ENCODE peak calls at places on chromosomes 2 and 18, in four cellular contexts. One of them, this sample, is unnamed.

GRCh38 chr2:70380621-70381020 is 78.8 kb upstream of the FAM136A start:
- DNase-seq in T-helper 22 cell: no peak
- DNase-seq in fibroblast of mammary gland: no peak
- DNase-seq in activated CD4-positive, alpha-beta T cell treated with anti-CD3 and anti-CD28 coated beads, Interleukin-2, amount 50 U/mL, for 24 hours: no peak
- DNase-seq in this sample: no peak

GRCh38 chr2:95056461-95057459 is 31.3 kb downstream of the MAL start:
- DNase-seq in T-helper 22 cell: no peak
- DNase-seq in fibroblast of mammary gland: no peak
- DNase-seq in activated CD4-positive, alpha-beta T cell treated with anti-CD3 and anti-CD28 coated beads, Interleukin-2, amount 50 U/mL, for 24 hours: no peak
- DNase-seq in this sample: no peak

GRCh38 chr18:33264566-33264965 is 176.0 kb downstream of the CCDC178 start:
- DNase-seq in activated CD4-positive, alpha-beta T cell treated with anti-CD3 and anti-CD28 coated beads, Interleukin-2, amount 50 U/mL, for 24 hours: no peak
- DNase-seq in T-helper 22 cell: no peak
- DNase-seq in fibroblast of mammary gland: peak
- DNase-seq in this sample: no peak

GRCh38 chr2:11899264-11899818 is 152.9 kb downstream of the LPIN1 start:
- DNase-seq in fibroblast of mammary gland: peak
- DNase-seq in T-helper 22 cell: no peak
- DNase-seq in activated CD4-positive, alpha-beta T cell treated with anti-CD3 and anti-CD28 coated beads, Interleukin-2, amount 50 U/mL, for 24 hours: no peak
- DNase-seq in this sample: no peak

GRCh38 chr2:169480079-169480465 is 778 bp downstream of the BBS5 start:
- DNase-seq in activated CD4-positive, alpha-beta T cell treated with anti-CD3 and anti-CD28 coated beads, Interleukin-2, amount 50 U/mL, for 24 hours: no peak
- DNase-seq in fibroblast of mammary gland: peak
- DNase-seq in T-helper 22 cell: no peak
- DNase-seq in this sample: no peak

GRCh38 chr2:80068068-80068467 is 236.5 kb downstream of the LRRTM1 start:
- DNase-seq in activated CD4-positive, alpha-beta T cell treated with anti-CD3 and anti-CD28 coated beads, Interleukin-2, amount 50 U/mL, for 24 hours: no peak
- DNase-seq in T-helper 22 cell: no peak
- DNase-seq in fibroblast of mammary gland: no peak
- DNase-seq in this sample: no peak

GRCh38 chr2:39994151-39994550 is 215.1 kb upstream of the THUMPD2 start:
- DNase-seq in activated CD4-positive, alpha-beta T cell treated with anti-CD3 and anti-CD28 coated beads, Interleukin-2, amount 50 U/mL, for 24 hours: no peak
- DNase-seq in T-helper 22 cell: no peak
- DNase-seq in fibroblast of mammary gland: peak
- DNase-seq in this sample: no peak

GRCh38 chr2:240293865-240294461 is 141.5 kb upstream of the GPC1 start:
- DNase-seq in fibroblast of mammary gland: no peak
- DNase-seq in T-helper 22 cell: no peak
- DNase-seq in activated CD4-positive, alpha-beta T cell treated with anti-CD3 and anti-CD28 coated beads, Interleukin-2, amount 50 U/mL, for 24 hours: no peak
- DNase-seq in this sample: no peak

GRCh38 chr2:59680863-59681262 is 872.6 kb downstream of the BCL11A start:
- DNase-seq in activated CD4-positive, alpha-beta T cell treated with anti-CD3 and anti-CD28 coated beads, Interleukin-2, amount 50 U/mL, for 24 hours: no peak
- DNase-seq in fibroblast of mammary gland: no peak
- DNase-seq in T-helper 22 cell: no peak
- DNase-seq in this sample: no peak

GRCh38 chr2:7666561-7667259 is 749.5 kb downstream of the RNF144A start:
- DNase-seq in T-helper 22 cell: no peak
- DNase-seq in activated CD4-positive, alpha-beta T cell treated with anti-CD3 and anti-CD28 coated beads, Interleukin-2, amount 50 U/mL, for 24 hours: no peak
- DNase-seq in fibroblast of mammary gland: no peak
- DNase-seq in this sample: no peak

GRCh38 chr2:15048000-15048399 is 415.5 kb downstream of the LRATD1 start:
- DNase-seq in fibroblast of mammary gland: no peak
- DNase-seq in activated CD4-positive, alpha-beta T cell treated with anti-CD3 and anti-CD28 coated beads, Interleukin-2, amount 50 U/mL, for 24 hours: no peak
- DNase-seq in T-helper 22 cell: no peak
- DNase-seq in this sample: no peak

GRCh38 chr2:212646698-212647097 is 108.1 kb upstream of the ERBB4 start:
- DNase-seq in fibroblast of mammary gland: peak
- DNase-seq in activated CD4-positive, alpha-beta T cell treated with anti-CD3 and anti-CD28 coated beads, Interleukin-2, amount 50 U/mL, for 24 hours: no peak
- DNase-seq in T-helper 22 cell: no peak
- DNase-seq in this sample: no peak

This sample was measured in activated naive CD8-positive, alpha-beta T cell treated with anti-CD3 and anti-CD28 coated beads for 36 hours.